ENCODE peak calls at places on chromosomes 6 and 20, in ten cellular contexts. G is effector memory CD4-positive, alpha-beta T cell; Y is tibial nerve; R is mammary epithelial cell; F is endothelial cell of umbilical vein; B is suprapubic skin; C is GM12878; Q is Peyer's patch; J is cardiac muscle cell; D is tibial artery. V is an unnamed sample.

GRCh38 chr6:102732908-102733307 is 1339.4 kb downstream of the GRIK2 start:
- DNase-seq in D (no peak), Y (no peak), R (peak; percentile 1), G (no peak), Q (no peak), C (no peak), B (no peak), J (no peak), F (no peak), V (no peak)

GRCh38 chr6:148347076-148348054 is 4.7 kb downstream of the SASH1 start:
- DNase-seq in R (no peak), Y (no peak), D (no peak), F (no peak), J (no peak), Q (no peak), G (no peak), B (no peak), C (no peak), V (no peak)

GRCh38 chr6:150196942-150197745 is 54.3 kb downstream of the PPP1R14C start:
- DNase-seq in Q (no peak), C (no peak), R (no peak), B (no peak), D (no peak), Y (no peak), F (no peak), J (no peak), G (no peak), V (no peak)

GRCh38 chr6:788058-788457 is 95.1 kb upstream of the EXOC2 start:
- DNase-seq in Y (no peak), R (peak; percentile 5), J (no peak), G (no peak), F (no peak), B (no peak), Q (no peak), D (no peak), C (no peak), V (no peak)

GRCh38 chr6:136415351-136416005 is 125.8 kb upstream of the BCLAF1 start:
- DNase-seq in Q (no peak), B (no peak), F (no peak), J (no peak), G (no peak), C (no peak), R (no peak), Y (no peak), D (no peak), V (no peak)

GRCh38 chr6:44278316-44278715 is 8.1 kb downstream of the TMEM151B start:
- DNase-seq in R (no peak), Q (no peak), B (no peak), J (no peak), G (no peak), F (no peak), C (no peak), D (no peak), Y (no peak), V (no peak)

GRCh38 chr20:36093025-36093803 is 61.3 kb upstream of the EPB41L1 start:
- DNase-seq in D (peak; percentile 77), Y (peak; percentile 36), R (peak; percentile 44), Q (peak; percentile 75), J (peak; percentile 25), C (no peak), G (no peak), F (peak; percentile 24), B (peak; percentile 86), V (peak; percentile 72)

GRCh38 chr20:38685853-38686473 is 38.3 kb upstream of the SLC32A1 start:
- DNase-seq in B (no peak), R (peak; percentile 44), Y (no peak), F (peak; percentile 50), C (no peak), G (no peak), J (peak; percentile 83), Q (no peak), D (peak; percentile 46), V (peak; percentile 16)

GRCh38 chr20:41818369-41818768 is 200.2 kb upstream of the CHD6 start:
- DNase-seq in B (no peak), Q (no peak), F (no peak), J (no peak), Y (no peak), D (no peak), C (no peak), G (no peak), R (no peak), V (no peak)

GRCh38 chr6:75381878-75382633 is 97.5 kb upstream of the TMEM30A start:
- DNase-seq in G (no peak), J (no peak), R (no peak), B (no peak), C (no peak), Y (no peak), F (peak; percentile 84), D (no peak), Q (no peak), V (no peak)

GRCh38 chr6:35725081-35725708 is 11.6 kb upstream of the ARMC12 start:
- DNase-seq in G (no peak), Y (no peak), F (no peak), R (no peak), J (no peak), C (no peak), D (no peak), B (no peak), Q (peak; percentile 48), V (peak; percentile 76)

GRCh38 chr20:1881240-1881835 is 13.9 kb upstream of the SIRPA start:
- DNase-seq in R (no peak), Q (peak; percentile 63), D (no peak), B (no peak), G (no peak), F (no peak), J (no peak), Y (no peak), C (no peak), V (peak; percentile 66)

GRCh38 chr6:107607109-107607508 is 117.2 kb downstream of the SOBP start:
- DNase-seq in Q (no peak), G (no peak), Y (no peak), B (no peak), R (no peak), F (no peak), D (no peak), C (no peak), J (no peak), V (peak; percentile 26)

GRCh38 chr6:16712931-16713484 is 48.3 kb downstream of the ATXN1 start:
- DNase-seq in B (no peak), R (peak; percentile 92), Y (no peak), F (peak; percentile 94), Q (no peak), D (no peak), J (no peak), G (no peak), C (no peak), V (no peak)

GRCh38 chr20:1265916-1266166 is 253 bp upstream of the SNPH start:
- DNase-seq in R (no peak), B (no peak), C (no peak), Q (no peak), D (no peak), F (no peak), G (no peak), J (no peak), Y (no peak), V (no peak)

GRCh38 chr20:50029697-50030428 is 47.1 kb downstream of the SNAI1 start:
- DNase-seq in C (no peak), J (no peak), R (peak; percentile 67), F (peak; percentile 93), B (no peak), Y (peak; percentile 27), G (no peak), Q (no peak), D (peak; percentile 92), V (peak; percentile 77)

DNA sequence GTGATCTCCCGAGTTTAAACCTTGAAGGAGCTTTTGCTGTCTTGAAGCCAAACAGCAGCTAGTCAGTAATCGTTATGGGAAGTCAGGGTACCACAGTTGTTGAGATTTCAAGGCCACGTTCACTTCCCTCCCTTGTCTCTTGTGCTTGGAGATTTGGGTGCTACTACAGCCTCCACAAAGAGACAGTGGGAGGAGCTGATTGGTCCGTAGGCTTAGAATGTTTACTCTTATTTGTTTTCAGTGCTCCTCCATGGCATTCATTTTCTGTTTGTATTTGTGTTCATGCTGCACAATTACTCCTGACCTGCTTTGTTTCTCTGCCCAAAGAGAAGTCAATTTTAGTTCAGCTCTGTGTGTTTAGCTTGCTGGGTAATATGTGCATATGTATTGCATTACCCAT is 147.8 kb downstream of the PRL start:
- DNase-seq in C (no peak), Y (no peak), F (no peak), J (no peak), D (no peak), Q (no peak), G (no peak), R (no peak), B (no peak), V (no peak)
- H3K4me3 ChIP-seq in C (no peak overlapping the region), Y (no peak overlapping the region), F (no peak overlapping the region), J (no peak overlapping the region), D (no peak overlapping the region), Q (no peak overlapping the region), G (no peak overlapping the region), R (no peak overlapping the region), B (no peak overlapping the region), V (no peak overlapping the region)

GRCh38 chr20:59735486-59735885 is 131.1 kb downstream of the PHACTR3 start:
- DNase-seq in R (no peak), J (no peak), Y (no peak), C (no peak), Q (peak; percentile 26), D (peak; percentile 33), F (no peak), B (peak; percentile 43), G (no peak), V (no peak)
- H3K9me3 ChIP-seq in R (no peaks in the 10 kb centered on the region), J (no peaks in the 10 kb centered on the region), Y (no peaks in the 10 kb centered on the region), C (no peaks in the 10 kb centered on the region), Q (no peaks in the 10 kb centered on the region), D (no peaks in the 10 kb centered on the region), F (no peaks in the 10 kb centered on the region), B (no peaks in the 10 kb centered on the region), G (no peaks in the 10 kb centered on the region), V (no peaks in the 10 kb centered on the region)

DNA sequence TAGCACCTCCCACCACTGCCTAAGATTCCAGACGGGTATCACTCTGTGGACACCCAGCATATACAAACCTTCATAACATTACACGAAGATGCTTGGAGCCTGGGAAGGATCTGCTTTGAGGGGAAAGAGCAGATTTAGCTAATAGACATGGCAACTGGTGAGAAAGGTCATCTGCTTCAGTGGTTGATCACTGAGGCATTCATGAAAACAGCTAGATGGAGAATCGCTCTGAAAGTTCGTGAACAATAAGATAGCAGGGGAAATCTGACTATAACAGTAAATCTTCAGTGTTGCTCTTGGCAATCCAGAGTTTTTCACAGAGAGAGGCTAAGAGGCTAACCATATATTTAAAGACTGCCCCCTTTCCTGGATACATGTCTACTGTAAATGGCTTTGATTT is 245.3 kb downstream of the FARS2 start:
- DNase-seq in Q (no peak), G (no peak), Y (no peak), C (no peak), D (no peak), F (no peak), J (no peak), B (no peak), R (no peak), V (no peak)
- H3K4me3 ChIP-seq in Q (no peak overlapping the region), G (no peak overlapping the region), Y (no peak overlapping the region), C (peak overlapping the region; percentile 60), D (no peak overlapping the region), F (no peak overlapping the region), J (no peak overlapping the region), B (no peak overlapping the region), R (no peak overlapping the region), V (no peak overlapping the region)

DNA sequence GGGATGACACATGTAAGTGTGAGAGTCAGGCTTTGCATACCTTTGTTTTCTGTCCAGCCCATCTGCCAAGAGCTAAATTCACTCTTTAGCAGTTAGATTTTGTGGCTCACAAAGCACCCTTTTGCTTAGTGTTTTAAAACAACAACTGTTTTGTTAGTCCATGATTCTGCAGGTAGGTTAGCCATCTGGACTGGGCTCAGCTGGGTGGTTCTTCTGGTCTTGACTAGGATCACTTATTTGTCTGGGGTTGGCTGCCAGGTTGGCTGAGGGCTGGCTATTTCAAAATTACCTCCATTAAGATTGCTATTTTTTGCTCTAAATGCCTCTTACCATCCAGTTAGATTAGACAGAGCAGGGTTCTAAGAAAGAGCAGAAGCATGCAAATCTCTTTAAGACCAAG is 489.3 kb downstream of the BTBD3 start:
- DNase-seq in D (no peak), Y (no peak), Q (no peak), J (no peak), G (no peak), B (no peak), F (no peak), R (no peak), C (no peak), V (no peak)
- H3K9me3 ChIP-seq in D (peaks cover 4% of the 10 kb centered on the region), Y (no peaks in the 10 kb centered on the region), Q (no peaks in the 10 kb centered on the region), J (no peaks in the 10 kb centered on the region), G (no peaks in the 10 kb centered on the region), B (peaks cover 9% of the 10 kb centered on the region), F (peaks cover 2% of the 10 kb centered on the region), R (peaks cover 23% of the 10 kb centered on the region), C (no peaks in the 10 kb centered on the region), V (peaks cover 16% of the 10 kb centered on the region)

V was measured in psoas muscle.